ENCODE peak calls at places on chromosomes 1 and 21, in nine cellular contexts. One of them, this sample, is unnamed.
A peak's percentile ranks its signal among the peaks of the same experiment; 100 is the strongest.

GRCh38 chr1:33615546-33615945 is 143.1 kb downstream of the ZSCAN20 start:
- DNase-seq in astrocyte of the spinal cord: no peak
- DNase-seq in CD4-positive, alpha-beta T cell: no peak
- DNase-seq in GDM1: no peak
- DNase-seq in NB4: no peak
- DNase-seq in GM04504: no peak
- DNase-seq in T1000: no peak
- DNase-seq in Caki2: no peak
- DNase-seq in NCI-H446: no peak
- DNase-seq in this sample: no peak

GRCh38 chr21:43687566-43688395 is 28.4 kb downstream of the RRP1B start:
- DNase-seq in Caki2: no peak
- DNase-seq in GDM1: no peak
- DNase-seq in CD4-positive, alpha-beta T cell: no peak
- DNase-seq in NB4: no peak
- DNase-seq in GM04504: no peak
- DNase-seq in NCI-H446: no peak
- DNase-seq in astrocyte of the spinal cord: no peak
- DNase-seq in T1000: no peak
- DNase-seq in this sample: no peak

GRCh38 chr1:22048351-22049192 is 3.9 kb upstream of the CDC42 start:
- DNase-seq in GDM1: no peak
- DNase-seq in NB4: peak; percentile 16
- DNase-seq in Caki2: peak; percentile 36
- DNase-seq in astrocyte of the spinal cord: no peak
- DNase-seq in NCI-H446: no peak
- DNase-seq in GM04504: no peak
- DNase-seq in CD4-positive, alpha-beta T cell: no peak
- DNase-seq in T1000: no peak
- DNase-seq in this sample: no peak

GRCh38 chr1:39230261-39231190 is 26.0 kb downstream of the MACF1 start:
- DNase-seq in CD4-positive, alpha-beta T cell: no peak
- DNase-seq in NCI-H446: no peak
- DNase-seq in NB4: peak; percentile 53
- DNase-seq in astrocyte of the spinal cord: no peak
- DNase-seq in GM04504: no peak
- DNase-seq in T1000: no peak
- DNase-seq in Caki2: no peak
- DNase-seq in GDM1: peak; percentile 32
- DNase-seq in this sample: peak; percentile 47

GRCh38 chr1:29210278-29211085 is 20.3 kb downstream of the MECR start:
- DNase-seq in GDM1: no peak
- DNase-seq in T1000: no peak
- DNase-seq in NCI-H446: no peak
- DNase-seq in astrocyte of the spinal cord: no peak
- DNase-seq in CD4-positive, alpha-beta T cell: no peak
- DNase-seq in Caki2: no peak
- DNase-seq in NB4: no peak
- DNase-seq in GM04504: no peak
- DNase-seq in this sample: no peak

GRCh38 chr1:116112388-116113140 is 1.4 kb downstream of the MAB21L3 start:
- DNase-seq in GDM1: no peak
- DNase-seq in Caki2: no peak
- DNase-seq in astrocyte of the spinal cord: no peak
- DNase-seq in T1000: no peak
- DNase-seq in NB4: no peak
- DNase-seq in GM04504: no peak
- DNase-seq in NCI-H446: no peak
- DNase-seq in CD4-positive, alpha-beta T cell: no peak
- DNase-seq in this sample: no peak

GRCh38 chr1:23865543-23865930 is 2.6 kb downstream of the FUCA1 start:
- DNase-seq in GDM1: peak; percentile 49
- DNase-seq in CD4-positive, alpha-beta T cell: no peak
- DNase-seq in astrocyte of the spinal cord: peak; percentile 88
- DNase-seq in T1000: no peak
- DNase-seq in GM04504: no peak
- DNase-seq in Caki2: peak; percentile 56
- DNase-seq in NCI-H446: no peak
- DNase-seq in NB4: peak; percentile 68
- DNase-seq in this sample: no peak

GRCh38 chr1:173410133-173410793 is 66.9 kb upstream of the PRDX6 start:
- DNase-seq in NCI-H446: no peak
- DNase-seq in CD4-positive, alpha-beta T cell: no peak
- DNase-seq in Caki2: no peak
- DNase-seq in T1000: no peak
- DNase-seq in GM04504: no peak
- DNase-seq in NB4: no peak
- DNase-seq in astrocyte of the spinal cord: peak; percentile 58
- DNase-seq in GDM1: no peak
- DNase-seq in this sample: peak; percentile 22

GRCh38 chr1:169557131-169557530 is 29.1 kb downstream of the F5 start:
- DNase-seq in NCI-H446: no peak
- DNase-seq in GM04504: no peak
- DNase-seq in CD4-positive, alpha-beta T cell: no peak
- DNase-seq in NB4: no peak
- DNase-seq in Caki2: no peak
- DNase-seq in astrocyte of the spinal cord: no peak
- DNase-seq in GDM1: no peak
- DNase-seq in T1000: no peak
- DNase-seq in this sample: no peak

GRCh38 chr1:119554188-119554587 is 47.2 kb downstream of the HSD3B1 start:
- DNase-seq in GM04504: peak; percentile 17
- DNase-seq in NCI-H446: peak; percentile 12
- DNase-seq in GDM1: no peak
- DNase-seq in Caki2: no peak
- DNase-seq in astrocyte of the spinal cord: peak; percentile 95
- DNase-seq in T1000: peak; percentile 14
- DNase-seq in CD4-positive, alpha-beta T cell: no peak
- DNase-seq in NB4: no peak
- DNase-seq in this sample: no peak

GRCh38 chr1:218347316-218347712 is 2.2 kb downstream of the TGFB2 start:
- DNase-seq in GDM1: no peak
- DNase-seq in Caki2: no peak
- DNase-seq in GM04504: no peak
- DNase-seq in NB4: peak; percentile 8
- DNase-seq in NCI-H446: no peak
- DNase-seq in T1000: no peak
- DNase-seq in astrocyte of the spinal cord: peak; percentile 65
- DNase-seq in CD4-positive, alpha-beta T cell: no peak
- DNase-seq in this sample: no peak

GRCh38 chr1:54604572-54605370 is 18.6 kb downstream of the FAM151A start:
- DNase-seq in T1000: no peak
- DNase-seq in NCI-H446: no peak
- DNase-seq in Caki2: no peak
- DNase-seq in astrocyte of the spinal cord: no peak
- DNase-seq in GDM1: peak; percentile 68
- DNase-seq in GM04504: no peak
- DNase-seq in CD4-positive, alpha-beta T cell: peak; percentile 22
- DNase-seq in NB4: peak; percentile 67
- DNase-seq in this sample: peak; percentile 8

GRCh38 chr1:245777752-245778151 is 623.0 kb downstream of the KIF26B start:
- DNase-seq in Caki2: no peak
- DNase-seq in GM04504: no peak
- DNase-seq in GDM1: no peak
- DNase-seq in astrocyte of the spinal cord: no peak
- DNase-seq in NB4: no peak
- DNase-seq in NCI-H446: no peak
- DNase-seq in CD4-positive, alpha-beta T cell: no peak
- DNase-seq in T1000: no peak
- DNase-seq in this sample: no peak

GRCh38 chr21:45640001-45640887 is 3.3 kb upstream of the PCBP3 start:
- DNase-seq in GDM1: no peak
- DNase-seq in GM04504: no peak
- DNase-seq in astrocyte of the spinal cord: no peak
- DNase-seq in Caki2: no peak
- DNase-seq in T1000: no peak
- DNase-seq in CD4-positive, alpha-beta T cell: no peak
- DNase-seq in NB4: no peak
- DNase-seq in NCI-H446: no peak
- DNase-seq in this sample: no peak

GRCh38 chr1:7026188-7026587 is 240.9 kb downstream of the CAMTA1 start:
- DNase-seq in GDM1: no peak
- DNase-seq in Caki2: no peak
- DNase-seq in astrocyte of the spinal cord: no peak
- DNase-seq in T1000: no peak
- DNase-seq in NCI-H446: no peak
- DNase-seq in NB4: no peak
- DNase-seq in GM04504: no peak
- DNase-seq in CD4-positive, alpha-beta T cell: no peak
- DNase-seq in this sample: no peak

GRCh38 chr1:21659099-21659923 is 9.8 kb downstream of the RAP1GAP start:
- DNase-seq in CD4-positive, alpha-beta T cell: peak; percentile 71
- DNase-seq in NCI-H446: peak; percentile 63
- DNase-seq in astrocyte of the spinal cord: peak; percentile 56
- DNase-seq in Caki2: peak; percentile 97
- DNase-seq in NB4: peak; percentile 80
- DNase-seq in T1000: peak; percentile 81
- DNase-seq in GM04504: no peak
- DNase-seq in GDM1: peak; percentile 53
- DNase-seq in this sample: peak; percentile 86

GRCh38 chr1:18109058-18109755 is 1.6 kb downstream of the IGSF21 start:
- DNase-seq in GDM1: no peak
- DNase-seq in NB4: no peak
- DNase-seq in NCI-H446: peak; percentile 81
- DNase-seq in astrocyte of the spinal cord: no peak
- DNase-seq in Caki2: no peak
- DNase-seq in T1000: no peak
- DNase-seq in GM04504: no peak
- DNase-seq in CD4-positive, alpha-beta T cell: no peak
- DNase-seq in this sample: no peak

This sample was measured in CD4-positive, alpha-beta memory T cell.